ENCODE peak calls at places on chromosomes 11 and 22, in six cellular contexts. A, Q, R, T, U and Z are unnamed samples.

GRCh38 chr11:59918494-59918893 is 19.7 kb upstream of the OOSP1 start:
- DNase-seq in U (no peak), R (peak), A (no peak), Q (no peak), T (peak), Z (no peak)

GRCh38 chr11:1087961-1088926 is 13.6 kb downstream of the MUC2 start:
- DNase-seq in R (no peak), A (no peak), U (no peak), T (no peak), Q (peak), Z (no peak)

GRCh38 chr11:18749681-18750319 is 23.8 kb upstream of the IGSF22 start:
- DNase-seq in U (peak), R (peak), T (peak), Q (peak), A (no peak), Z (no peak)

GRCh38 chr11:2511421-2512369 is 66.9 kb downstream of the KCNQ1 start:
- DNase-seq in U (peak), A (no peak), T (no peak), R (no peak), Q (no peak), Z (peak)

GRCh38 chr22:31244943-31245451 is 32.9 kb downstream of the LIMK2 start:
- DNase-seq in U (no peak), T (no peak), A (no peak), Q (no peak), R (peak), Z (no peak)

GRCh38 chr22:50732681-50733080 is 5.3 kb upstream of the ACR start:
- DNase-seq in Q (no peak), T (no peak), R (no peak), A (no peak), U (no peak), Z (no peak)

GRCh38 chr11:114162719-114163123 is 103.2 kb downstream of the ZBTB16 start:
- DNase-seq in A (no peak), Q (no peak), U (no peak), T (peak), R (peak), Z (no peak)

GRCh38 chr22:32080904-32081303 is 37.8 kb downstream of the SLC5A1 start:
- DNase-seq in U (peak), Q (peak), R (peak), A (no peak), T (peak), Z (peak)

GRCh38 chr11:128717581-128717980 is 23.7 kb downstream of the FLI1 start:
- DNase-seq in T (no peak), A (no peak), R (no peak), U (no peak), Q (no peak), Z (no peak)

GRCh38 chr11:71304045-71304444 is 51.7 kb upstream of the SHANK2 start:
- DNase-seq in A (no peak), Q (no peak), U (no peak), R (no peak), T (no peak), Z (no peak)

GRCh38 chr11:70074701-70075100 is 3.4 kb upstream of the ANO1 start:
- DNase-seq in U (no peak), A (no peak), T (no peak), R (no peak), Q (peak), Z (no peak)

GRCh38 chr11:120400564-120401364 is 64.6 kb downstream of the ARHGEF12 start:
- DNase-seq in U (no peak), A (no peak), R (peak), T (peak), Q (no peak), Z (no peak)

GRCh38 chr11:287821-288327 is 1.1 kb upstream of the PGGHG start:
- DNase-seq in T (no peak), Q (no peak), U (peak), R (no peak), A (peak), Z (peak)

GRCh38 chr11:90589735-90590134 is 366.9 kb upstream of the CHORDC1 start:
- DNase-seq in A (no peak), T (no peak), U (no peak), R (no peak), Q (no peak), Z (no peak)

GRCh38 chr11:122979103-122979814 is 2.4 kb downstream of the BSX start:
- DNase-seq in Q (peak), A (no peak), R (no peak), U (peak), T (no peak), Z (peak)

GRCh38 chr11:47918882-47919495 is 61.4 kb upstream of the PTPRJ start:
- DNase-seq in R (peak), A (no peak), T (peak), Q (no peak), U (no peak), Z (no peak)

GRCh38 chr22:41998361-41999261 is at the start of gene WBP2NL:
- DNase-seq in Q (peak), U (no peak), T (peak), R (peak), A (peak), Z (no peak)

DNA sequence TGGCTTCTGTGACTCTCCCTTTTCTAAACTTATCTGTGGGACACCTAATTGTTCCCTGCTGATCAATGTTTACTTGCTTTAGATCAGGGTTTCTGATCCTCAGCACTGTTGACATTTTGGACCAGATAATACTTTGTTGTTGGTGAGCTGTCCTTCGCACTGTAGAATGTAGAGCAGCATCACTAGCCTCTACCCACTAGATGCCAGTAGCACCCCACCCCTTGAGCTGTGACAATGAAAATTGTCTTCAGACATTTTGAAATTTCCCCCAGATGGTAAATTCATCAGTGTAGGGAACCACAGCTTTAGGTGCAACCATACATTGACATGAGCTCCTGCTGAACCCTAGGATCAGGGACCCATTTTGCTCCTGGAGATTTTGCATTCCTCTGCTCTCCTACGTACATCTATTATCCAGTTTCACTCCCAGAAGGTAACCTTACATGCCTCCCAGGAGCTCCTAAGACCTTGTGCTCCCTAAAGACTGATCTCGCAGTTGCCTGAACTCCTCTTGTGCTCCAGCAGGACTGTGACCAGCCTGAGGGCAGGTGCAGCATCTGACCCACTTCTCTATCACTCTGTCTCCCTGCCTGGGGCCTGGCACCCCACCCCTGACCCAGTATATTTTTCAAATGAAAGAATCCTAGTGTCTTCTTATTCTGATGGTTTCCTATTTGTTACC is 107.8 kb downstream of the FAR1 start:
- DNase-seq in Q (peak), U (no peak), A (peak), R (no peak), T (peak), Z (peak)
- TF ChIP-seq CTCF in Q (peak), U (no peak), A (peak), R (peak), T (peak), Z (peak)

DNA sequence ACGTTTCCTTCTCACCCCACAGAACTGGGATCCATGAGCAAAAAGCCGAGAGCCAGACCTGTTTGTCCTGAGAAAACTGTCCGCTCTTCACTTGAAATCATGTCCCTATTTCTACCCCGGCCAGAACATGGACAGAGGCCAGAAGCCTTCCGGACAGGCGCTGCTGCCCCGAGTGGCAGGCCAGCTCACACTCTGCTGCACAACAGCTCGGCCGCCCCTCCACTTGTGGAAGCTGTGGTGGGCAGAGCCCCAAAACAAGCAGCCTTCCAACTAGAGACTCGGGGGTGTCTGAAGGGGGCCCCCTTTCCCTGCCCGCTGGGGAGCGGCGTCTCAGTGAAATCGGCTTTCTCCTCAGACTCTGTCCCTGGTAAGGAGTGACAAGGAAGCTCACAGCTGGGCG is 24.0 kb downstream of the CD5 start:
- DNase-seq in A (no peak), Q (no peak), U (peak), R (no peak), T (peak), Z (peak)
- TF ChIP-seq CTCF in A (no peak), Q (peak), U (no peak), R (no peak), T (peak), Z (peak)

GRCh38 chr11:35617316-35617686 is 959 bp upstream of the FJX1 start:
- DNase-seq in T (no peak), A (no peak), R (no peak), Q (no peak), U (no peak), Z (no peak)

GRCh38 chr11:35617687-35618496 is at the start of gene FJX1:
- DNase-seq in Q (peak), A (no peak), R (peak), T (peak), U (peak), Z (peak)

GRCh38 chr11:35618497-35619029 is 303 bp downstream of the FJX1 start:
- DNase-seq in Q (peak), T (peak), R (peak), A (no peak), U (no peak), Z (peak)

GRCh38 chr11:35619754-35620640 is 1.7 kb downstream of the FJX1 start:
- DNase-seq in Q (peak), A (no peak), R (peak), T (peak), U (peak), Z (peak)

GRCh38 chr11:35619030-35619753 is 932 bp downstream of the FJX1 start:
- DNase-seq in A (no peak), Q (peak), U (peak), R (peak), T (peak), Z (peak)
- TF ChIP-seq CTCF in A (no peak), Q (no peak), U (no peak), R (no peak), T (no peak), Z (no peak)

GRCh38 chr11:115678942-115679341 is 174.7 kb upstream of the CADM1 start:
- DNase-seq in Q (peak), U (peak), R (no peak), A (no peak), T (no peak), Z (peak)
- TF ChIP-seq CTCF in Q (peak), U (no peak), R (peak), A (no peak), T (no peak), Z (peak)

GRCh38 chr11:64516226-64516625 is 74.8 kb upstream of the SLC22A12 start:
- DNase-seq in T (no peak), U (no peak), A (no peak), Q (peak), R (no peak), Z (no peak)
- TF ChIP-seq CTCF in T (no peak), U (peak), A (no peak), Q (peak), R (no peak), Z (peak)

GRCh38 chr22:21948390-21948789 is 4.3 kb downstream of the PPM1F start:
- DNase-seq in R (no peak), A (no peak), Q (peak), T (no peak), U (no peak), Z (no peak)

GRCh38 chr22:21945453-21946261 is 7.0 kb downstream of the PPM1F start:
- DNase-seq in A (no peak), T (no peak), U (no peak), Q (no peak), R (no peak), Z (no peak)

GRCh38 chr22:21946262-21946925 is 6.3 kb downstream of the PPM1F start:
- DNase-seq in T (no peak), R (no peak), A (no peak), Q (no peak), U (no peak), Z (no peak)

GRCh38 chr22:21948824-21949568 is 3.7 kb downstream of the PPM1F start:
- DNase-seq in T (peak), Q (no peak), U (no peak), R (no peak), A (no peak), Z (no peak)

GRCh38 chr22:21947040-21948014 is 5.3 kb downstream of the PPM1F start:
- DNase-seq in U (peak), A (no peak), R (peak), T (peak), Q (peak), Z (peak)
- TF ChIP-seq CTCF in U (no peak), A (no peak), R (peak), T (peak), Q (peak), Z (peak)